ENCODE peak calls at places on chromosomes 6 and 20, in seven cellular contexts. One of them, this sample, is unnamed. For H3K36me3, the result is how much of the 10 kb centered on the place peaks cover.

GRCh38 chr20:57290178-57290484 is 23.7 kb upstream of the BMP7 start:
- DNase-seq in brain microvascular endothelial cell: no peak
- DNase-seq in RWPE2: no peak
- DNase-seq in bronchial epithelial cell: no peak
- DNase-seq in hepatocyte: no peak
- DNase-seq in heart right ventricle: no peak
- DNase-seq in esophagus squamous epithelium: no peak
- DNase-seq in this sample: no peak

GRCh38 chr20:62651285-62652021 is 9.2 kb downstream of the SLCO4A1 start:
- DNase-seq in brain microvascular endothelial cell: peak
- DNase-seq in RWPE2: no peak
- DNase-seq in bronchial epithelial cell: no peak
- DNase-seq in hepatocyte: peak
- DNase-seq in heart right ventricle: peak
- DNase-seq in esophagus squamous epithelium: peak
- DNase-seq in this sample: peak

GRCh38 chr20:59645316-59645715 is 41.0 kb downstream of the PHACTR3 start:
- DNase-seq in brain microvascular endothelial cell: no peak
- DNase-seq in RWPE2: no peak
- DNase-seq in bronchial epithelial cell: no peak
- DNase-seq in hepatocyte: no peak
- DNase-seq in heart right ventricle: no peak
- DNase-seq in esophagus squamous epithelium: no peak
- DNase-seq in this sample: no peak

GRCh38 chr20:11553603-11554002 is 364.1 kb upstream of the BTBD3 start:
- DNase-seq in brain microvascular endothelial cell: no peak
- DNase-seq in RWPE2: no peak
- DNase-seq in bronchial epithelial cell: peak
- DNase-seq in hepatocyte: no peak
- DNase-seq in heart right ventricle: no peak
- DNase-seq in esophagus squamous epithelium: no peak
- DNase-seq in this sample: no peak

GRCh38 chr6:153484056-153484455 is 353.0 kb upstream of the RGS17 start:
- DNase-seq in brain microvascular endothelial cell: no peak
- DNase-seq in RWPE2: no peak
- DNase-seq in bronchial epithelial cell: peak
- DNase-seq in hepatocyte: no peak
- DNase-seq in heart right ventricle: no peak
- DNase-seq in esophagus squamous epithelium: no peak
- DNase-seq in this sample: no peak

GRCh38 chr6:128171182-128171581 is 270.3 kb upstream of the THEMIS start:
- DNase-seq in brain microvascular endothelial cell: no peak
- DNase-seq in RWPE2: no peak
- DNase-seq in bronchial epithelial cell: no peak
- DNase-seq in hepatocyte: no peak
- DNase-seq in heart right ventricle: no peak
- DNase-seq in esophagus squamous epithelium: no peak
- DNase-seq in this sample: no peak

GRCh38 chr20:11799131-11799800 is 118.4 kb upstream of the BTBD3 start:
- DNase-seq in brain microvascular endothelial cell: no peak
- DNase-seq in RWPE2: no peak
- DNase-seq in bronchial epithelial cell: peak
- DNase-seq in hepatocyte: peak
- DNase-seq in heart right ventricle: no peak
- DNase-seq in esophagus squamous epithelium: no peak
- DNase-seq in this sample: no peak

GRCh38 chr6:105424177-105424783 is 21.4 kb upstream of the PREP start:
- DNase-seq in brain microvascular endothelial cell: peak
- DNase-seq in RWPE2: no peak
- DNase-seq in bronchial epithelial cell: peak
- DNase-seq in hepatocyte: peak
- DNase-seq in heart right ventricle: peak
- DNase-seq in esophagus squamous epithelium: no peak
- DNase-seq in this sample: peak

GRCh38 chr20:63233061-63233344 is 2.7 kb upstream of the BIRC7 start:
- DNase-seq in brain microvascular endothelial cell: no peak
- DNase-seq in RWPE2: no peak
- DNase-seq in bronchial epithelial cell: no peak
- DNase-seq in hepatocyte: no peak
- DNase-seq in heart right ventricle: no peak
- DNase-seq in esophagus squamous epithelium: no peak
- DNase-seq in this sample: no peak

GRCh38 chr6:71473908-71474307 is 185.3 kb downstream of the OGFRL1 start:
- DNase-seq in brain microvascular endothelial cell: peak
- DNase-seq in RWPE2: no peak
- DNase-seq in bronchial epithelial cell: peak
- DNase-seq in hepatocyte: peak
- DNase-seq in heart right ventricle: peak
- DNase-seq in esophagus squamous epithelium: no peak
- DNase-seq in this sample: no peak

GRCh38 chr6:110646419-110646698 is 168.9 kb downstream of the CDK19 start:
- DNase-seq in brain microvascular endothelial cell: no peak
- DNase-seq in RWPE2: no peak
- DNase-seq in bronchial epithelial cell: no peak
- DNase-seq in hepatocyte: no peak
- DNase-seq in heart right ventricle: no peak
- DNase-seq in esophagus squamous epithelium: no peak
- DNase-seq in this sample: no peak

GRCh38 chr20:62666736-62667529 is 24.6 kb downstream of the SLCO4A1 start:
- DNase-seq in brain microvascular endothelial cell: no peak
- DNase-seq in RWPE2: no peak
- DNase-seq in bronchial epithelial cell: no peak
- DNase-seq in hepatocyte: no peak
- DNase-seq in heart right ventricle: peak
- DNase-seq in esophagus squamous epithelium: no peak
- DNase-seq in this sample: no peak

GRCh38 chr6:119333707-119334295 is 15.8 kb downstream of the MAN1A1 start:
- DNase-seq in brain microvascular endothelial cell: no peak
- DNase-seq in RWPE2: no peak
- DNase-seq in bronchial epithelial cell: peak
- DNase-seq in hepatocyte: no peak
- DNase-seq in heart right ventricle: no peak
- DNase-seq in esophagus squamous epithelium: no peak
- DNase-seq in this sample: no peak

GRCh38 chr20:568865-569415 is 25.4 kb upstream of the CSNK2A1 start:
- DNase-seq in brain microvascular endothelial cell: no peak
- DNase-seq in RWPE2: no peak
- DNase-seq in bronchial epithelial cell: no peak
- DNase-seq in hepatocyte: no peak
- DNase-seq in heart right ventricle: no peak
- DNase-seq in esophagus squamous epithelium: no peak
- DNase-seq in this sample: no peak

GRCh38 chr6:157123245-157123644 is 200.1 kb downstream of the TMEM242 start:
- DNase-seq in brain microvascular endothelial cell: no peak
- DNase-seq in RWPE2: no peak
- DNase-seq in bronchial epithelial cell: no peak
- DNase-seq in hepatocyte: no peak
- DNase-seq in heart right ventricle: no peak
- DNase-seq in esophagus squamous epithelium: no peak
- DNase-seq in this sample: no peak

GRCh38 chr6:129744201-129744879 is 34.4 kb upstream of the ARHGAP18 start:
- DNase-seq in brain microvascular endothelial cell: peak
- DNase-seq in RWPE2: no peak
- DNase-seq in bronchial epithelial cell: peak
- DNase-seq in hepatocyte: peak
- DNase-seq in heart right ventricle: no peak
- DNase-seq in esophagus squamous epithelium: no peak
- DNase-seq in this sample: no peak

GRCh38 chr20:10466325-10466724 is 31.2 kb downstream of the SLX4IP start:
- DNase-seq in brain microvascular endothelial cell: no peak
- DNase-seq in RWPE2: no peak
- DNase-seq in bronchial epithelial cell: no peak
- DNase-seq in hepatocyte: no peak
- DNase-seq in heart right ventricle: peak
- DNase-seq in esophagus squamous epithelium: no peak
- DNase-seq in this sample: no peak

GRCh38 chr6:105587349-105588115 is 184.7 kb upstream of the PREP start:
- DNase-seq in brain microvascular endothelial cell: peak
- DNase-seq in RWPE2: peak
- DNase-seq in bronchial epithelial cell: peak
- DNase-seq in hepatocyte: no peak
- DNase-seq in heart right ventricle: no peak
- DNase-seq in esophagus squamous epithelium: no peak
- DNase-seq in this sample: no peak

GRCh38 chr6:39378175-39378889 is 55.8 kb upstream of the KCNK16 start:
- DNase-seq in brain microvascular endothelial cell: no peak
- DNase-seq in RWPE2: no peak
- DNase-seq in bronchial epithelial cell: no peak
- DNase-seq in hepatocyte: no peak
- DNase-seq in heart right ventricle: no peak
- DNase-seq in esophagus squamous epithelium: no peak
- DNase-seq in this sample: no peak

GRCh38 chr6:105593056-105593455 is 190.2 kb upstream of the PREP start:
- DNase-seq in brain microvascular endothelial cell: no peak
- DNase-seq in RWPE2: no peak
- DNase-seq in bronchial epithelial cell: no peak
- DNase-seq in hepatocyte: no peak
- DNase-seq in heart right ventricle: no peak
- DNase-seq in esophagus squamous epithelium: no peak
- DNase-seq in this sample: no peak

GRCh38 chr6:132404330-132404729 is 3.1 kb upstream of the MOXD1 start:
- DNase-seq in brain microvascular endothelial cell: no peak
- DNase-seq in RWPE2: no peak
- DNase-seq in bronchial epithelial cell: no peak
- DNase-seq in hepatocyte: no peak
- DNase-seq in heart right ventricle: no peak
- DNase-seq in esophagus squamous epithelium: no peak
- DNase-seq in this sample: no peak

GRCh38 chr6:132401941-132402275 is 633 bp upstream of the MOXD1 start:
- DNase-seq in brain microvascular endothelial cell: no peak
- DNase-seq in RWPE2: no peak
- DNase-seq in bronchial epithelial cell: no peak
- DNase-seq in hepatocyte: no peak
- DNase-seq in heart right ventricle: no peak
- DNase-seq in esophagus squamous epithelium: no peak
- DNase-seq in this sample: no peak

GRCh38 chr6:132400641-132401119 is 595 bp downstream of the MOXD1 start:
- DNase-seq in brain microvascular endothelial cell: no peak
- DNase-seq in RWPE2: no peak
- DNase-seq in bronchial epithelial cell: no peak
- DNase-seq in hepatocyte: peak
- DNase-seq in heart right ventricle: no peak
- DNase-seq in esophagus squamous epithelium: no peak
- DNase-seq in this sample: no peak

GRCh38 chr6:132399376-132400074 is 1.8 kb downstream of the MOXD1 start:
- DNase-seq in brain microvascular endothelial cell: peak
- DNase-seq in RWPE2: no peak
- DNase-seq in bronchial epithelial cell: peak
- DNase-seq in hepatocyte: no peak
- DNase-seq in heart right ventricle: no peak
- DNase-seq in esophagus squamous epithelium: no peak
- DNase-seq in this sample: no peak

DNA sequence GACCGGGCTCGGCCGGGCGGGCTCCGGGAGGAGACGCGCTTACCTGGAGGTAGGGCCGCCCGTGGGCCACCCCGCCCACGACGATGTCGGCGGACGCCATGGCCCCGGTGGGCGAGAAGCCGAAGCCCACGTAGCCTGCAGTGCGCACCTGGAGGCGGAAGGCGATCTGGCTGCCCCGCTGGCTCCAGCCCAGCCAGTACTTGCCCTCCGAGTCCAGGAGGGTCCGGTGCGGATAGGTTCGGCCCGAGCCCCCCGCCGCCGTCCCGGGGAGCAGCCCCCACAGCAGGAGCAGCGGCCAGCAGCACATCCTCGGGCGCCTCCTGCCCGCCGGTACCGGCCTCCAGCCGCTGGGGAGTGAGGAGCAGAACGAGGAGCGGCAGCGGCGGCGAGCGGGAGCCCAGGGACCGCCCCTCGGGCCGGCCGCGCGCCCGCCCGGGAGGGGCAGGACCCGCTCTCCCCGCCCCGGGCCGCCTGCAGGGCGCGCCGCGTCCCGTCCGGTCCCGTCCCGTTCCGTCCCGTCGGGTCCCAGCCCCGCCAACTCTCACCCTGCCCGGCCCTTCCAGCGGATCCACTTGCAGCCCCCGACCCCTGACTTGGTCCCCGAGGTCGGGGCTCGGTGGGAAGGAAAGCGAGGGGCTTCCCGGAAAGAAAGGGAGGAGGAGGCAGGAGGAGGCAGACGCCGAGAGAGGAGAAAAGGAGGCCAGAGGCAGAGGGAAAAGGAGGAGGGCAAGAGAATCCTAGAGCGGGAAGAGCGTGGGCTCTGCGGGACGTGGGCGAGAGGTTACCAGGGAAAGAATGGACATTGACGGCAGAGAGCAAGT is at the start of gene MOXD1:
- DNase-seq in brain microvascular endothelial cell: no peak
- DNase-seq in RWPE2: peak
- DNase-seq in bronchial epithelial cell: no peak
- DNase-seq in hepatocyte: peak
- DNase-seq in heart right ventricle: peak
- DNase-seq in esophagus squamous epithelium: no peak
- DNase-seq in this sample: peak
- H3K4me3 ChIP-seq in brain microvascular endothelial cell: peak
- H3K4me3 ChIP-seq in RWPE2: peak
- H3K4me3 ChIP-seq in bronchial epithelial cell: peak
- H3K4me3 ChIP-seq in hepatocyte: peak
- H3K4me3 ChIP-seq in heart right ventricle: peak
- H3K4me3 ChIP-seq in esophagus squamous epithelium: peak
- H3K4me3 ChIP-seq in this sample: peak

GRCh38 chr6:149657441-149657840 is 8.9 kb upstream of the KATNA1 start:
- DNase-seq in brain microvascular endothelial cell: no peak
- DNase-seq in RWPE2: no peak
- DNase-seq in bronchial epithelial cell: no peak
- DNase-seq in hepatocyte: no peak
- DNase-seq in heart right ventricle: no peak
- DNase-seq in esophagus squamous epithelium: no peak
- DNase-seq in this sample: no peak

GRCh38 chr6:149660028-149660427 is 11.5 kb upstream of the KATNA1 start:
- DNase-seq in brain microvascular endothelial cell: no peak
- DNase-seq in RWPE2: no peak
- DNase-seq in bronchial epithelial cell: no peak
- DNase-seq in hepatocyte: no peak
- DNase-seq in heart right ventricle: no peak
- DNase-seq in esophagus squamous epithelium: no peak
- DNase-seq in this sample: no peak
- H3K36me3 ChIP-seq in brain microvascular endothelial cell: under half
- H3K36me3 ChIP-seq in RWPE2: half or more
- H3K36me3 ChIP-seq in bronchial epithelial cell: under half
- H3K36me3 ChIP-seq in hepatocyte: under half
- H3K36me3 ChIP-seq in heart right ventricle: under half
- H3K36me3 ChIP-seq in esophagus squamous epithelium: under half
- H3K36me3 ChIP-seq in this sample: under half

DNA sequence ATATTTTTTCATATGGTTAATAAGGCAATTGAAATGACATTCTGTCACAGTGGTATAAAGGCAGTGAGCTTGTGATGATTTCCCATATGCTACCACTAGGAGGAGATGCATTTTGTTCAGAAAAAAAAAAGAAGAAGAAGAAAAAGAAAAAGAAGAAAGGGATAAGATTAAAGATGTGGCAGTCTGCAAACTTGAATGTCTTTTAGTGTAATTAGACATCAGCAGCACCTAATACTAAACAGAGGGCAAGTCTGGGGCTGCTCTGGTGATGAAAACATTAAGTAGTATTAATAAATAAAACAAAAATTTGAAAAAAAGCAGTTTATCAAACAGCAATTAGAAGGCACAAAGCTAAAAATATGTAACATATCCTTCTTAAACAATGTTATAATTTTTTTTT is 95.4 kb upstream of the DEFB112 start:
- DNase-seq in brain microvascular endothelial cell: no peak
- DNase-seq in RWPE2: no peak
- DNase-seq in bronchial epithelial cell: peak
- DNase-seq in hepatocyte: no peak
- DNase-seq in heart right ventricle: no peak
- DNase-seq in esophagus squamous epithelium: no peak
- DNase-seq in this sample: no peak
- TF ChIP-seq CTCF in brain microvascular endothelial cell: peak
- TF ChIP-seq CTCF in RWPE2: peak
- TF ChIP-seq CTCF in bronchial epithelial cell: peak
- TF ChIP-seq CTCF in hepatocyte: peak
- TF ChIP-seq CTCF in heart right ventricle: no peak
- TF ChIP-seq CTCF in esophagus squamous epithelium: no peak
- TF ChIP-seq CTCF in this sample: peak

GRCh38 chr6:108730556-108731228 is 117.5 kb upstream of the ARMC2 start:
- DNase-seq in brain microvascular endothelial cell: no peak
- DNase-seq in RWPE2: no peak
- DNase-seq in bronchial epithelial cell: no peak
- DNase-seq in hepatocyte: no peak
- DNase-seq in heart right ventricle: no peak
- DNase-seq in esophagus squamous epithelium: no peak
- DNase-seq in this sample: no peak
- H3K4me3 ChIP-seq in brain microvascular endothelial cell: no peak
- H3K4me3 ChIP-seq in RWPE2: no peak
- H3K4me3 ChIP-seq in bronchial epithelial cell: no peak
- H3K4me3 ChIP-seq in hepatocyte: no peak
- H3K4me3 ChIP-seq in heart right ventricle: no peak
- H3K4me3 ChIP-seq in esophagus squamous epithelium: no peak
- H3K4me3 ChIP-seq in this sample: no peak

This sample was measured in BE2C.